ENCODE peak calls at places on chromosomes 7 and 10, in nine cellular contexts. C is CD8-positive, alpha-beta T cell; Z is hepatocyte; X is fibroblast of lung; J is gastrocnemius medialis; Q is BJ; D is cardiac fibroblast; W is right lobe of liver; M is fibroblast of pulmonary artery. E is an unnamed sample.

GRCh38 chr7:21675255-21675654 is 132.4 kb downstream of the DNAH11 start:
- DNase-seq in C (no peak), Z (no peak), X (no peak), J (no peak), Q (no peak), D (no peak), W (no peak), M (no peak), E (no peak)

GRCh38 chr7:158825628-158826289 is 3.5 kb downstream of the ESYT2 start:
- DNase-seq in C (peak), Z (no peak), X (no peak), J (no peak), Q (no peak), D (no peak), W (no peak), M (no peak), E (no peak)

GRCh38 chr7:11831727-11832495 is at the start of gene THSD7A:
- DNase-seq in C (no peak), Z (peak), X (peak), J (no peak), Q (no peak), D (peak), W (peak), M (peak), E (peak)

GRCh38 chr10:22026287-22026686 is 22.8 kb upstream of the DNAJC1 start:
- DNase-seq in C (no peak), Z (no peak), X (no peak), J (no peak), Q (no peak), D (no peak), W (no peak), M (no peak), E (no peak)

GRCh38 chr7:93374345-93374940 is 142.3 kb downstream of the VPS50 start:
- DNase-seq in C (no peak), Z (peak), X (peak), J (no peak), Q (peak), D (peak), W (no peak), M (peak), E (peak)

GRCh38 chr10:112307631-112308502 is 24.7 kb downstream of the TECTB start:
- DNase-seq in C (peak), Z (peak), X (peak), J (peak), Q (no peak), D (peak), W (peak), M (peak), E (peak)

GRCh38 chr10:132566892-132567291 is 29.3 kb downstream of the INPP5A start:
- DNase-seq in C (no peak), Z (no peak), X (no peak), J (no peak), Q (no peak), D (no peak), W (no peak), M (no peak), E (no peak)

GRCh38 chr7:1741751-1742554 is 71.9 kb downstream of the ELFN1 start:
- DNase-seq in C (no peak), Z (no peak), X (no peak), J (no peak), Q (no peak), D (no peak), W (no peak), M (no peak), E (no peak)

GRCh38 chr10:3897156-3897555 is 112.1 kb upstream of the KLF6 start:
- DNase-seq in C (no peak), Z (no peak), X (peak), J (no peak), Q (no peak), D (peak), W (no peak), M (peak), E (peak)

GRCh38 chr7:43700059-43700501 is 29.2 kb downstream of the COA1 start:
- DNase-seq in C (no peak), Z (peak), X (peak), J (no peak), Q (no peak), D (peak), W (no peak), M (peak), E (peak)

GRCh38 chr10:133218891-133219290 is 11.1 kb upstream of the UTF1 start:
- DNase-seq in C (no peak), Z (no peak), X (no peak), J (no peak), Q (no peak), D (no peak), W (no peak), M (no peak), E (no peak)

GRCh38 chr10:121158988-121159579 is 307.9 kb downstream of the WDR11 start:
- DNase-seq in C (no peak), Z (peak), X (no peak), J (no peak), Q (no peak), D (no peak), W (no peak), M (no peak), E (no peak)

GRCh38 chr7:70239930-70240329 is 641.7 kb downstream of the AUTS2 start:
- DNase-seq in C (no peak), Z (no peak), X (no peak), J (no peak), Q (no peak), D (no peak), W (no peak), M (no peak), E (no peak)

GRCh38 chr10:74669210-74669609 is 157.2 kb upstream of the KAT6B start:
- DNase-seq in C (no peak), Z (no peak), X (no peak), J (no peak), Q (peak), D (no peak), W (no peak), M (no peak), E (no peak)

GRCh38 chr10:3777876-3778707 is 6.9 kb downstream of the KLF6 start:
- DNase-seq in C (no peak), Z (no peak), X (peak), J (no peak), Q (no peak), D (peak), W (no peak), M (peak), E (peak)

GRCh38 chr10:114303556-114303955 is 64.5 kb downstream of the VWA2 start:
- DNase-seq in C (no peak), Z (no peak), X (no peak), J (no peak), Q (no peak), D (no peak), W (no peak), M (no peak), E (no peak)

GRCh38 chr10:53548664-53549063 is 776.1 kb upstream of the MBL2 start:
- DNase-seq in C (no peak), Z (no peak), X (no peak), J (no peak), Q (no peak), D (no peak), W (no peak), M (no peak), E (no peak)

GRCh38 chr7:87497482-87497881 is 22.0 kb upstream of the ABCB4 start:
- DNase-seq in C (no peak), Z (no peak), X (no peak), J (no peak), Q (no peak), D (no peak), W (no peak), M (no peak), E (no peak)

GRCh38 chr10:132889556-132889955 is 52.8 kb downstream of the CFAP46 start:
- DNase-seq in C (no peak), Z (no peak), X (no peak), J (no peak), Q (no peak), D (no peak), W (no peak), M (no peak), E (no peak)

GRCh38 chr10:34609287-34609940 is 205.7 kb downstream of the PARD3 start:
- DNase-seq in C (no peak), Z (no peak), X (no peak), J (no peak), Q (no peak), D (no peak), W (no peak), M (no peak), E (no peak)

GRCh38 chr7:35380739-35381224 is 126.9 kb upstream of the TBX20 start:
- DNase-seq in C (no peak), Z (no peak), X (no peak), J (no peak), Q (no peak), D (no peak), W (no peak), M (peak), E (peak)

GRCh38 chr7:133602291-133602690 is 349.4 kb downstream of the EXOC4 start:
- DNase-seq in C (no peak), Z (no peak), X (peak), J (no peak), Q (no peak), D (peak), W (no peak), M (peak), E (peak)

GRCh38 chr10:22712959-22713852 is 1.2 kb downstream of the PIP4K2A start:
- DNase-seq in C (peak), Z (peak), X (peak), J (no peak), Q (no peak), D (peak), W (peak), M (peak), E (peak)

GRCh38 chr7:121853307-121853706 is 19.7 kb upstream of the PTPRZ1 start:
- DNase-seq in C (no peak), Z (no peak), X (no peak), J (no peak), Q (no peak), D (peak), W (no peak), M (peak), E (peak)

GRCh38 chr10:96910488-96911395 is 78.6 kb downstream of the LCOR start:
- DNase-seq in C (no peak), Z (peak), X (peak), J (no peak), Q (no peak), D (peak), W (no peak), M (peak), E (peak)

GRCh38 chr10:132636358-132636757 is 98.8 kb downstream of the INPP5A start:
- DNase-seq in C (no peak), Z (no peak), X (no peak), J (no peak), Q (no peak), D (no peak), W (peak), M (no peak), E (no peak)

GRCh38 chr10:94205370-94205930 is 157.3 kb downstream of the NOC3L start:
- DNase-seq in C (no peak), Z (no peak), X (peak), J (no peak), Q (no peak), D (peak), W (no peak), M (no peak), E (peak)

GRCh38 chr10:43683451-43684197 is 34.9 kb upstream of the ZNF32 start:
- DNase-seq in C (no peak), Z (no peak), X (no peak), J (no peak), Q (no peak), D (peak), W (no peak), M (peak), E (no peak)
- TF ChIP-seq CTCF in C (peak), Z (peak), X (peak), J (no peak), Q (peak), D (peak), W (peak), M (peak), E (peak)

DNA sequence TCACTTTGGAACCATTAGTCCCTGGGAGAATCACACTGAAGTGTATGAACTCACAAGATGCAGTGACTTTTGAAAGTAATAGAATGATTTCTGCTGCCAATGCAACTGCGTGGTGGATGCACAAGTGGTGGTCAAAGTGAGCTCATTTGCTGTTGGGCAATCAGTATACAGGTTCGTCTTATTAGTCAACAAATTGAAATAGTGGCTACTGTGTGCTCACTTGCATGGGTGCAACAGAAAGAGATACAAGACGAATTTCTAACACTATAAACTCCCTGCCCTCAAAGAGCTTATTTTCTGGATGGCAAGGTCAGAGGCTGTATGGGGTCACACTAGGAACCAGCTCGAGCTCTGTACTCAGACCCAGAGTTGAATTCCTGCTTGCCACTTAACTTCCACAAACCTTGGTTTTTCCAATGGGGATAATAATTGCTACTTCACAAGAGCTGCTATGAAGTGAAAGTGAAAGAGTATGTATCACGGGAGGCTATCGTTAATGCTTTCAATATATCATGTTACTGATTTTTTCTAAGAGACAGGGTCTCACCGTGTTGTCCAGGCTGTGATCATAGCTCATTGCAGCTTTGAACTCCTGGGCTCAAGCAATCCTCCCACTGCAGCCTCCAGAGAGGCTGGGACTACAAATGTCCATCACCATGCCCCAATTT is 8.3 kb upstream of the BCL7B start:
- DNase-seq in C (no peak), Z (no peak), X (no peak), J (no peak), Q (no peak), D (no peak), W (no peak), M (no peak), E (peak)
- H3K4me3 ChIP-seq in C (peak), Z (no peak), X (no peak), J (no peak), Q (no peak), D (no peak), W (peak), M (no peak), E (no peak)

DNA sequence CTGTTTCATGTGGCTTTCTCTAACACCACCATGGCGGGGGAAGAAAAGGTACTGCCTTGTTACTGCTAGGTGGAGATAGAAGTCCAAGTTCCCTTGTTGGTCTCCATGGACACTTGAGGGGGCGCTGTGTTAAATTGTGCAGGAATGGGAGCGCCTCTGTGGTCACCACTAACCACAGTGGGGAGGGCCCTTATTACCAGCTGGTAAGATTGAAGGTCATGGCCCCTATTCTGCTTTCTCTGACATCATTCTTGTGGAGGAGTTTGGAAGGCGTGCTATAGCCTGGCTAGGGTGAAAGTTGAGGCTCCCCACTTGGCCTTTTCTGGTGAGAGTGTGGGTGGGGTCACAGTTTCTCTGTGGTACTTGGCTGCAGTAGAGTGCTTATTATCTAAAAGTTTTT is 14.9 kb upstream of the MXI1 start:
- DNase-seq in C (no peak), Z (no peak), X (no peak), J (no peak), Q (no peak), D (no peak), W (no peak), M (no peak), E (no peak)
- TF ChIP-seq CTCF in C (no peak), Z (no peak), X (no peak), J (no peak), Q (no peak), D (no peak), W (no peak), M (no peak), E (peak)

GRCh38 chr7:98976396-98977185 is 98.3 kb downstream of the TRRAP start:
- DNase-seq in C (no peak), Z (no peak), X (no peak), J (no peak), Q (no peak), D (no peak), W (no peak), M (no peak), E (no peak)
- H3K4me3 ChIP-seq in C (no peak), Z (no peak), X (no peak), J (no peak), Q (no peak), D (no peak), W (no peak), M (no peak), E (no peak)

GRCh38 chr10:26550774-26551526 is 112.8 kb downstream of the APBB1IP start:
- DNase-seq in C (no peak), Z (no peak), X (no peak), J (no peak), Q (no peak), D (no peak), W (no peak), M (no peak), E (no peak)
- TF ChIP-seq CTCF in C (no peak), Z (no peak), X (no peak), J (no peak), Q (no peak), D (no peak), W (no peak), M (no peak), E (no peak)

GRCh38 chr10:72086466-72087391 is 1.6 kb downstream of the SPOCK2 start:
- DNase-seq in C (peak), Z (no peak), X (no peak), J (no peak), Q (no peak), D (no peak), W (no peak), M (no peak), E (peak)
- H3K4me3 ChIP-seq in C (peak), Z (peak), X (no peak), J (peak), Q (no peak), D (no peak), W (peak), M (no peak), E (peak)